ENCODE peak calls at places on chromosomes 16 and 17, in eight cellular contexts. N is GM12865, S is adrenal gland, D is AG04450, C is H9, X is cardiac fibroblast, G is tibial artery, J is omental fat pad. E is an unnamed sample.

GRCh38 chr16:79656537-79657115 is 56.1 kb upstream of the MAF start:
- DNase-seq in D (no peak), G (no peak), S (no peak), C (no peak), J (no peak), X (no peak), N (no peak), E (no peak)

GRCh38 chr17:3963214-3964201 is 729 bp downstream of the ATP2A3 start:
- DNase-seq in X (no peak), J (no peak), N (peak; percentile 82), D (no peak), C (no peak), G (no peak), S (no peak), E (no peak)

GRCh38 chr16:57956270-57956808 is 14.6 kb downstream of the CNGB1 start:
- DNase-seq in D (no peak), C (no peak), J (no peak), N (no peak), G (no peak), X (no peak), S (no peak), E (no peak)

GRCh38 chr16:12089492-12090161 is 113.1 kb downstream of the SNX29 start:
- DNase-seq in N (no peak), G (peak; percentile 33), S (peak; percentile 73), X (peak; percentile 70), C (peak; percentile 63), D (peak; percentile 30), J (no peak), E (no peak)

GRCh38 chr16:2895813-2896212 is 12.8 kb downstream of the FLYWCH2 start:
- DNase-seq in S (no peak), G (no peak), C (no peak), N (no peak), X (peak; percentile 54), J (no peak), D (no peak), E (no peak)

GRCh38 chr17:7988750-7989178 is 13.7 kb upstream of the GUCY2D start:
- DNase-seq in J (no peak), X (peak; percentile 94), G (no peak), D (peak; percentile 67), N (peak; percentile 88), C (no peak), S (peak; percentile 65), E (peak; percentile 40)

GRCh38 chr17:13038931-13039665 is 21.3 kb upstream of the ELAC2 start:
- DNase-seq in X (no peak), D (no peak), G (no peak), S (no peak), N (no peak), J (no peak), C (no peak), E (no peak)

GRCh38 chr17:44587339-44587738 is 30.1 kb downstream of the FZD2 start:
- DNase-seq in J (peak; percentile 24), C (peak; percentile 78), X (peak; percentile 92), S (peak; percentile 93), D (peak; percentile 49), N (no peak), G (peak; percentile 39), E (no peak)

GRCh38 chr17:266701-267656 is 85.5 kb upstream of the DOC2B start:
- DNase-seq in J (no peak), C (no peak), S (peak; percentile 81), X (peak; percentile 2), G (no peak), N (no peak), D (no peak), E (peak; percentile 24)

GRCh38 chr17:2393954-2394749 is 6.7 kb downstream of the MNT start:
- DNase-seq in N (no peak), X (no peak), S (no peak), J (no peak), G (no peak), C (peak; percentile 92), D (no peak), E (no peak)

GRCh38 chr16:84314373-84314772 is 19.7 kb downstream of the WFDC1 start:
- DNase-seq in C (no peak), N (no peak), D (no peak), X (no peak), G (no peak), S (no peak), J (no peak), E (no peak)

GRCh38 chr16:84314814-84315213 is 20.1 kb downstream of the WFDC1 start:
- DNase-seq in N (no peak), S (no peak), J (no peak), D (no peak), C (no peak), G (no peak), X (no peak), E (no peak)

GRCh38 chr16:84310642-84311041 is 16.0 kb downstream of the WFDC1 start:
- DNase-seq in N (no peak), J (no peak), G (no peak), C (no peak), D (no peak), X (no peak), S (no peak), E (no peak)

GRCh38 chr16:84313921-84314320 is 19.2 kb downstream of the WFDC1 start:
- DNase-seq in J (no peak), D (no peak), N (no peak), G (no peak), C (no peak), X (no peak), S (no peak), E (no peak)

GRCh38 chr16:84312783-84313382 is 18.2 kb downstream of the WFDC1 start:
- DNase-seq in S (no peak), J (no peak), C (peak; percentile 90), D (no peak), X (no peak), G (no peak), N (no peak), E (no peak)
- TF ChIP-seq CTCF in S (no peak), J (no peak), C (peak; percentile 14), D (no peak), X (no peak), G (no peak), N (no peak), E (no peak)

GRCh38 chr16:19085679-19086200 is 18.3 kb downstream of the COQ7 start:
- DNase-seq in D (no peak), C (no peak), X (peak; percentile 18), G (no peak), S (peak; percentile 58), J (no peak), N (no peak), E (no peak)

GRCh38 chr16:19084879-19085278 is 17.5 kb downstream of the COQ7 start:
- DNase-seq in J (no peak), N (no peak), S (peak; percentile 45), G (no peak), D (no peak), C (no peak), X (no peak), E (no peak)

GRCh38 chr16:19088341-19088916 is 21.0 kb downstream of the COQ7 start:
- DNase-seq in J (no peak), G (no peak), N (no peak), D (no peak), S (no peak), X (no peak), C (no peak), E (no peak)

GRCh38 chr16:19084139-19084538 is 16.7 kb downstream of the COQ7 start:
- DNase-seq in D (no peak), G (no peak), X (no peak), N (no peak), J (no peak), C (no peak), S (peak; percentile 37), E (no peak)

GRCh38 chr16:19086322-19087199 is 19.1 kb downstream of the COQ7 start:
- DNase-seq in X (peak; percentile 93), C (peak; percentile 87), G (peak; percentile 83), D (peak; percentile 84), S (peak; percentile 89), J (peak; percentile 64), N (peak; percentile 90), E (peak; percentile 39)
- TF ChIP-seq CTCF in X (peak; percentile 75), C (peak; percentile 100), G (peak; percentile 100), D (peak; percentile 97), S (peak; percentile 98), J (peak; percentile 92), N (peak; percentile 99), E (peak; percentile 97)

GRCh38 chr16:14284930-14285541 is 213.9 kb downstream of the MRTFB start:
- DNase-seq in C (peak; percentile 72), D (peak; percentile 27), N (peak; percentile 87), J (no peak), X (peak; percentile 82), G (peak; percentile 56), S (peak; percentile 86), E (peak; percentile 51)
- TF ChIP-seq CTCF in C (peak; percentile 45), D (peak; percentile 40), N (peak; percentile 35), J (no peak), X (peak; percentile 42), G (peak; percentile 31), S (peak; percentile 20), E (peak; percentile 13)

DNA sequence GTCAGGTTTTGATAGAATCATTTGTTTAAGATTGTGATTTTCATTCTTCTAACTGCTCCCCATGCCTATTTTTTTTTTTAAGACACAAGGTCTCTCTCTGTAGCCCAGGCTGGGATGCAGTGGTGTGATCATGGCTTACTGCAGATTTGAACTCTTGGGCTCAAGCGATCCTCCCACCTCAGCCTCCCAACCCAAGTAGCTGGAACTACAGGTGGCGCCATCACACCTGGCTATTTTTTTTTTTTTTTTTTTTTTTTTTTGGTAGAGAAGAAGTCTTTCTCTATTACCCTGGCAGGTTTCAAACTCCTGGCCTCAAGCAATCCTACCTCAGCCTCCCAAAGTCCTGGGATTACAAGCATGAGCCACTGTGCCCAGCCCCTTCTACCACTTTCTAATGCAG is 223.3 kb downstream of the CBLN1 start:
- DNase-seq in N (no peak), G (no peak), X (no peak), D (no peak), C (no peak), J (no peak), S (no peak), E (no peak)
- TF ChIP-seq CTCF in N (no peak), G (no peak), X (no peak), D (no peak), C (peak; percentile 46), J (no peak), S (no peak), E (no peak)

DNA sequence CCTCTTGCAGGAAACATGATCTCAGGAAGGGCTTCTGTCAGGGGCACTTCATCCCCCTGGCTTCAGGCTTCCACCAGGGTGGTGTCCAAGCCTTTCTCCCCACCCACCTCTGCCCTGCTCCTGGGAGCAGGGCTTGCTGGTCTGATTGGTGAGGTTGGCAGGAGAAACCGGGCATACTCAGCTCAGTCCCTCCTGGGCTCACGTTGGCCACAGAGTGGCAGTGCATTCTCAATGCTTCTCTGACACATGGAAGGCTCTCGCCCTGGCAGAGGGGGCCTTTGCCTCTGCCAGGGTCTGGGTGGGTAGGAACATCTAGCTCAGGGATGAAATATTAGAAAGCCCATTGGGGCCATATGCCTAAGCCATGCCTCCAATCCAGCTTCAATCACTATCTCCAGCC is 142.8 kb downstream of the AXIN2 start:
- DNase-seq in S (no peak), J (no peak), C (no peak), X (no peak), G (no peak), D (no peak), N (no peak), E (no peak)
- TF ChIP-seq CTCF in S (no peak), J (no peak), C (no peak), X (no peak), G (no peak), D (no peak), N (no peak), E (no peak)

GRCh38 chr17:74360993-74361612 is 565 bp downstream of the BTBD17 start:
- DNase-seq in C (no peak), G (no peak), S (no peak), X (no peak), J (no peak), N (no peak), D (no peak), E (no peak)
- TF ChIP-seq CTCF in C (no peak), G (no peak), S (no peak), X (no peak), J (no peak), N (no peak), D (no peak), E (no peak)

E was measured in gastrocnemius medialis.